ENCODE peak calls at places on chromosomes 12 and 14, in four cellular contexts. K is WTC11, D is AG10803, G is neural crest cell. Q is an unnamed sample.
A peak's percentile ranks its signal among the peaks of the same experiment; 100 is the strongest.

GRCh38 chr12:127559349-127560040 is 707.5 kb upstream of the TMEM132C start:
- DNase-seq in D (peak; percentile 98), K (peak; percentile 57), G (no peak), Q (no peak)

GRCh38 chr14:54642950-54643695 is 76.2 kb downstream of the SAMD4A start:
- DNase-seq in K (no peak), D (peak; percentile 43), G (no peak), Q (no peak)

GRCh38 chr12:80032967-80033366 is 66.4 kb upstream of the OTOGL start:
- DNase-seq in D (peak; percentile 20), K (no peak), G (no peak), Q (no peak)

GRCh38 chr14:95183082-95183481 is 25.8 kb upstream of the DICER1 start:
- DNase-seq in G (no peak), D (no peak), K (no peak), Q (no peak)

GRCh38 chr12:88206636-88207035 is 64.5 kb downstream of the TMTC3 start:
- DNase-seq in G (no peak), D (peak; percentile 91), K (no peak), Q (no peak)

GRCh38 chr14:80164991-80165390 is 46.3 kb downstream of the DIO2 start:
- DNase-seq in D (peak; percentile 2), K (no peak), G (no peak), Q (no peak)

GRCh38 chr14:53896773-53897172 is 59.9 kb downstream of the BMP4 start:
- DNase-seq in K (no peak), D (peak; percentile 61), G (no peak), Q (no peak)

GRCh38 chr12:6461401-6462233 is 8.9 kb downstream of the VAMP1 start:
- DNase-seq in K (peak; percentile 3), D (no peak), G (no peak), Q (no peak)

GRCh38 chr14:65002586-65003210 is 16.0 kb downstream of the FNTB start:
- DNase-seq in D (peak; percentile 78), K (no peak), G (no peak), Q (no peak)

GRCh38 chr12:20646239-20646827 is 48.8 kb upstream of the SLCO1C1 start:
- DNase-seq in D (peak; percentile 49), G (no peak), K (no peak), Q (no peak)

GRCh38 chr12:10873374-10873773 is 10.7 kb downstream of the PRH1 start:
- DNase-seq in K (no peak), D (peak; percentile 17), G (no peak), Q (no peak)

GRCh38 chr14:77307099-77307496 is 13.6 kb downstream of the POMT2 start:
- DNase-seq in K (no peak), G (no peak), D (no peak), Q (no peak)

GRCh38 chr12:27554421-27555186 is 30.6 kb downstream of the PPFIBP1 start:
- DNase-seq in D (peak; percentile 86), K (no peak), G (no peak), Q (no peak)

GRCh38 chr12:75959506-75959905 is 72.1 kb downstream of the PHLDA1 start:
- DNase-seq in G (no peak), K (no peak), D (peak; percentile 54), Q (no peak)

GRCh38 chr12:63752283-63752682 is 27.4 kb upstream of the RXYLT1 start:
- DNase-seq in K (no peak), D (no peak), G (no peak), Q (no peak)

GRCh38 chr14:72666610-72667009 is 227.3 kb downstream of the DPF3 start:
- DNase-seq in D (peak; percentile 77), G (no peak), K (no peak), Q (no peak)

GRCh38 chr12:67709367-67709954 is 60.9 kb downstream of the DYRK2 start:
- DNase-seq in G (no peak), D (no peak), K (no peak), Q (no peak)

GRCh38 chr12:14769462-14769836 is 33.8 kb downstream of the WBP11 start:
- DNase-seq in K (peak; percentile 78), G (peak; percentile 33), D (peak; percentile 12), Q (no peak)

GRCh38 chr14:33184587-33184986 is 245.9 kb downstream of the NPAS3 start:
- DNase-seq in K (no peak), G (no peak), D (peak; percentile 29), Q (no peak)

GRCh38 chr12:58459191-58459590 is 461.1 kb downstream of the LRIG3 start:
- DNase-seq in G (no peak), D (peak; percentile 13), K (no peak), Q (no peak)

GRCh38 chr14:46496409-46496808 is 155.2 kb downstream of the RPL10L start:
- DNase-seq in K (no peak), G (no peak), D (no peak), Q (no peak)

GRCh38 chr12:6041891-6042290 is 82.6 kb downstream of the VWF start:
- DNase-seq in K (no peak), D (peak; percentile 19), G (no peak), Q (no peak)

GRCh38 chr12:56679834-56680575 is 8.1 kb downstream of the PTGES3 start:
- DNase-seq in K (peak; percentile 5), D (no peak), G (no peak), Q (no peak)

GRCh38 chr12:123829561-123829960 is 67.5 kb downstream of the DNAH10 start:
- DNase-seq in K (no peak), D (no peak), G (no peak), Q (no peak)

GRCh38 chr12:93918262-93918661 is 230.1 kb upstream of the PLXNC1 start:
- DNase-seq in K (no peak), G (no peak), D (peak; percentile 85), Q (no peak)

GRCh38 chr12:26627335-26627734 is 205.7 kb downstream of the ITPR2 start:
- DNase-seq in G (no peak), K (no peak), D (no peak), Q (no peak)

GRCh38 chr12:109905301-109905700 is 5.2 kb downstream of the TCHP start:
- DNase-seq in D (no peak), G (no peak), K (no peak), Q (no peak)

GRCh38 chr12:86257173-86257572 is 982 bp upstream of the MGAT4C start:
- DNase-seq in K (no peak), G (no peak), D (no peak), Q (no peak)

GRCh38 chr14:64938972-64939816 is 3.4 kb downstream of the GPX2 start:
- DNase-seq in D (no peak), K (no peak), G (no peak), Q (no peak)

GRCh38 chr14:39367387-39367751 is 64.9 kb downstream of the FBXO33 start:
- DNase-seq in K (peak; percentile 17), G (no peak), D (no peak), Q (no peak)

GRCh38 chr14:39369029-39369428 is 63.2 kb downstream of the FBXO33 start:
- DNase-seq in D (no peak), G (no peak), K (no peak), Q (no peak)

GRCh38 chr14:39370415-39370814 is 61.8 kb downstream of the FBXO33 start:
- DNase-seq in D (no peak), K (no peak), G (no peak), Q (no peak)

GRCh38 chr14:39366460-39367386 is 65.5 kb downstream of the FBXO33 start:
- DNase-seq in G (no peak), D (no peak), K (no peak), Q (no peak)

GRCh38 chr14:39368261-39368959 is 63.8 kb downstream of the FBXO33 start:
- DNase-seq in K (peak; percentile 75), D (peak; percentile 81), G (peak; percentile 48), Q (no peak)
- TF ChIP-seq CTCF in K (peak; percentile 33), D (peak; percentile 80), G (peak; percentile 81), Q (peak; percentile 76)

GRCh38 chr14:90785474-90785873 is 30.8 kb downstream of the TTC7B start:
- DNase-seq in D (peak; percentile 34), K (peak; percentile 33), G (no peak), Q (no peak)
- TF ChIP-seq CTCF in D (peak; percentile 16), K (no peak), G (no peak), Q (peak; percentile 14)

DNA sequence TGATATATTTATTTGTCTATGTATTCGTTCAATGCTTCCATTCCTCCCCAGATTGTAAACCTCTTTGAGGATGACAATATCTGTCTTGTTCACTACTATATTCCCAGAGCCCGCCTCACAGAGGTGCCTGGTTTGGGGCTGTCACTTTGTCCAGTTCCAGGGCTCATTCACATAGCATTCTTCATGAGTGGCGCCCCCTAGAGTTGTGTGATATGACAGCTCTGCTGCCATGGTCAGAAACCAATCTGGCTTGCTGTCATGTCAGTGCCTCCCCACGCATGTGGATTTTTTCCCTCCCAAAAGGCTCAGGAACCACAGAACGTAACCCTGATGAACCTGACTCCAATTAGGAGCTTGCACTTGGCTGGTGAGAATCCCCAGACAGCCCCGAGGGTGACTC is 145.4 kb downstream of the PTPN11 start:
- DNase-seq in G (no peak), K (peak; percentile 25), D (no peak), Q (no peak)
- TF ChIP-seq CTCF in G (peak; percentile 40), K (peak; percentile 32), D (no peak), Q (no peak)

GRCh38 chr12:13347241-13348043 is 150.9 kb downstream of the EMP1 start:
- DNase-seq in K (no peak), D (peak; percentile 93), G (no peak), Q (no peak)
- TF ChIP-seq CTCF in K (no peak), D (peak; percentile 23), G (no peak), Q (no peak)